ENCODE peak calls at places on chromosomes 16 and 17, in six cellular contexts. One of them, this sample, is unnamed.

GRCh38 chr16:53848277-53848942 is 144.5 kb downstream of the FTO start:
- DNase-seq in mammary epithelial cell: no peak
- DNase-seq in K562: no peak
- DNase-seq in fibroblast of lung: no peak
- DNase-seq in GM23248: no peak
- DNase-seq in Karpas-422: no peak
- DNase-seq in this sample: no peak

GRCh38 chr17:77611791-77612466 is 346.6 kb upstream of the TNRC6C start:
- DNase-seq in mammary epithelial cell: no peak
- DNase-seq in K562: no peak
- DNase-seq in fibroblast of lung: no peak
- DNase-seq in GM23248: no peak
- DNase-seq in Karpas-422: no peak
- DNase-seq in this sample: no peak

GRCh38 chr17:60610481-60610880 is 10.5 kb downstream of the PPM1D start:
- DNase-seq in mammary epithelial cell: no peak
- DNase-seq in K562: no peak
- DNase-seq in fibroblast of lung: peak; percentile 72
- DNase-seq in GM23248: no peak
- DNase-seq in Karpas-422: no peak
- DNase-seq in this sample: peak; percentile 51

GRCh38 chr17:80185968-80186367 is 16.1 kb downstream of the CARD14 start:
- DNase-seq in mammary epithelial cell: no peak
- DNase-seq in K562: no peak
- DNase-seq in fibroblast of lung: no peak
- DNase-seq in GM23248: no peak
- DNase-seq in Karpas-422: no peak
- DNase-seq in this sample: no peak

GRCh38 chr16:55039042-55039441 is 108.4 kb downstream of the IRX5 start:
- DNase-seq in mammary epithelial cell: no peak
- DNase-seq in K562: no peak
- DNase-seq in fibroblast of lung: no peak
- DNase-seq in GM23248: no peak
- DNase-seq in Karpas-422: no peak
- DNase-seq in this sample: no peak

GRCh38 chr17:76747716-76748360 is 9.9 kb downstream of the MFSD11 start:
- DNase-seq in mammary epithelial cell: no peak
- DNase-seq in K562: no peak
- DNase-seq in fibroblast of lung: no peak
- DNase-seq in GM23248: no peak
- DNase-seq in Karpas-422: peak; percentile 15
- DNase-seq in this sample: no peak

GRCh38 chr17:27339836-27340550 is 46.1 kb downstream of the WSB1 start:
- DNase-seq in mammary epithelial cell: peak; percentile 79
- DNase-seq in K562: peak; percentile 93
- DNase-seq in fibroblast of lung: no peak
- DNase-seq in GM23248: peak; percentile 46
- DNase-seq in Karpas-422: peak; percentile 65
- DNase-seq in this sample: no peak

GRCh38 chr16:52492789-52493357 is 54.1 kb downstream of the TOX3 start:
- DNase-seq in mammary epithelial cell: no peak
- DNase-seq in K562: no peak
- DNase-seq in fibroblast of lung: no peak
- DNase-seq in GM23248: no peak
- DNase-seq in Karpas-422: no peak
- DNase-seq in this sample: no peak

GRCh38 chr17:68906638-68907037 is 48.6 kb downstream of the ABCA8 start:
- DNase-seq in mammary epithelial cell: peak; percentile 9
- DNase-seq in K562: no peak
- DNase-seq in fibroblast of lung: peak; percentile 42
- DNase-seq in GM23248: peak; percentile 26
- DNase-seq in Karpas-422: peak; percentile 47
- DNase-seq in this sample: peak; percentile 16

GRCh38 chr17:7249830-7250229 is 1.7 kb downstream of the CTDNEP1 start:
- DNase-seq in mammary epithelial cell: no peak
- DNase-seq in K562: no peak
- DNase-seq in fibroblast of lung: no peak
- DNase-seq in GM23248: no peak
- DNase-seq in Karpas-422: peak; percentile 72
- DNase-seq in this sample: no peak

GRCh38 chr17:31869797-31870568 is 10.9 kb upstream of the COPRS start:
- DNase-seq in mammary epithelial cell: no peak
- DNase-seq in K562: no peak
- DNase-seq in fibroblast of lung: no peak
- DNase-seq in GM23248: peak; percentile 44
- DNase-seq in Karpas-422: peak; percentile 37
- DNase-seq in this sample: peak; percentile 9

GRCh38 chr17:76275382-76276068 is 10.4 kb downstream of the UBALD2 start:
- DNase-seq in mammary epithelial cell: no peak
- DNase-seq in K562: no peak
- DNase-seq in fibroblast of lung: no peak
- DNase-seq in GM23248: no peak
- DNase-seq in Karpas-422: no peak
- DNase-seq in this sample: no peak

GRCh38 chr17:72392056-72393010 is 271.5 kb downstream of the SOX9 start:
- DNase-seq in mammary epithelial cell: no peak
- DNase-seq in K562: no peak
- DNase-seq in fibroblast of lung: peak; percentile 88
- DNase-seq in GM23248: peak; percentile 89
- DNase-seq in Karpas-422: peak; percentile 97
- DNase-seq in this sample: peak; percentile 63

GRCh38 chr17:19897108-19897854 is 29.5 kb upstream of the ULK2 start:
- DNase-seq in mammary epithelial cell: peak; percentile 24
- DNase-seq in K562: no peak
- DNase-seq in fibroblast of lung: peak; percentile 38
- DNase-seq in GM23248: no peak
- DNase-seq in Karpas-422: no peak
- DNase-seq in this sample: peak; percentile 7

GRCh38 chr17:28493467-28493866 is 12.7 kb upstream of the FOXN1 start:
- DNase-seq in mammary epithelial cell: no peak
- DNase-seq in K562: no peak
- DNase-seq in fibroblast of lung: peak; percentile 82
- DNase-seq in GM23248: peak; percentile 63
- DNase-seq in Karpas-422: no peak
- DNase-seq in this sample: no peak

GRCh38 chr17:70661342-70662222 is 492.2 kb downstream of the KCNJ2 start:
- DNase-seq in mammary epithelial cell: no peak
- DNase-seq in K562: no peak
- DNase-seq in fibroblast of lung: peak; percentile 30
- DNase-seq in GM23248: peak; percentile 46
- DNase-seq in Karpas-422: no peak
- DNase-seq in this sample: no peak

GRCh38 chr17:66988069-66988798 is 23.7 kb downstream of the CACNG4 start:
- DNase-seq in mammary epithelial cell: no peak
- DNase-seq in K562: no peak
- DNase-seq in fibroblast of lung: no peak
- DNase-seq in GM23248: no peak
- DNase-seq in Karpas-422: no peak
- DNase-seq in this sample: no peak

GRCh38 chr17:68849673-68850260 is 105.4 kb downstream of the ABCA8 start:
- DNase-seq in mammary epithelial cell: peak; percentile 47
- DNase-seq in K562: no peak
- DNase-seq in fibroblast of lung: peak; percentile 5
- DNase-seq in GM23248: peak; percentile 10
- DNase-seq in Karpas-422: no peak
- DNase-seq in this sample: no peak

GRCh38 chr17:56832446-56832845 is 1.3 kb downstream of the C17orf67 start:
- DNase-seq in mammary epithelial cell: no peak
- DNase-seq in K562: no peak
- DNase-seq in fibroblast of lung: no peak
- DNase-seq in GM23248: peak; percentile 8
- DNase-seq in Karpas-422: no peak
- DNase-seq in this sample: no peak

GRCh38 chr17:56866076-56866475 is 32.1 kb downstream of the DGKE start:
- DNase-seq in mammary epithelial cell: no peak
- DNase-seq in K562: no peak
- DNase-seq in fibroblast of lung: no peak
- DNase-seq in GM23248: no peak
- DNase-seq in Karpas-422: no peak
- DNase-seq in this sample: no peak

GRCh38 chr16:55035037-55035436 is 104.4 kb downstream of the IRX5 start:
- DNase-seq in mammary epithelial cell: peak; percentile 25
- DNase-seq in K562: peak; percentile 54
- DNase-seq in fibroblast of lung: no peak
- DNase-seq in GM23248: peak; percentile 33
- DNase-seq in Karpas-422: peak; percentile 88
- DNase-seq in this sample: peak; percentile 18

GRCh38 chr16:67760206-67760605 is 41.1 kb upstream of the GFOD2 start:
- DNase-seq in mammary epithelial cell: no peak
- DNase-seq in K562: no peak
- DNase-seq in fibroblast of lung: no peak
- DNase-seq in GM23248: no peak
- DNase-seq in Karpas-422: no peak
- DNase-seq in this sample: no peak

GRCh38 chr16:75361936-75362335 is 71.4 kb downstream of the CFDP1 start:
- DNase-seq in mammary epithelial cell: no peak
- DNase-seq in K562: no peak
- DNase-seq in fibroblast of lung: no peak
- DNase-seq in GM23248: no peak
- DNase-seq in Karpas-422: no peak
- DNase-seq in this sample: no peak
- H3K4me3 ChIP-seq in mammary epithelial cell: no peak overlapping the region
- H3K4me3 ChIP-seq in K562: no peak overlapping the region
- H3K4me3 ChIP-seq in fibroblast of lung: no peak overlapping the region
- H3K4me3 ChIP-seq in GM23248: no peak overlapping the region
- H3K4me3 ChIP-seq in Karpas-422: no peak overlapping the region
- H3K4me3 ChIP-seq in this sample: no peak overlapping the region

DNA sequence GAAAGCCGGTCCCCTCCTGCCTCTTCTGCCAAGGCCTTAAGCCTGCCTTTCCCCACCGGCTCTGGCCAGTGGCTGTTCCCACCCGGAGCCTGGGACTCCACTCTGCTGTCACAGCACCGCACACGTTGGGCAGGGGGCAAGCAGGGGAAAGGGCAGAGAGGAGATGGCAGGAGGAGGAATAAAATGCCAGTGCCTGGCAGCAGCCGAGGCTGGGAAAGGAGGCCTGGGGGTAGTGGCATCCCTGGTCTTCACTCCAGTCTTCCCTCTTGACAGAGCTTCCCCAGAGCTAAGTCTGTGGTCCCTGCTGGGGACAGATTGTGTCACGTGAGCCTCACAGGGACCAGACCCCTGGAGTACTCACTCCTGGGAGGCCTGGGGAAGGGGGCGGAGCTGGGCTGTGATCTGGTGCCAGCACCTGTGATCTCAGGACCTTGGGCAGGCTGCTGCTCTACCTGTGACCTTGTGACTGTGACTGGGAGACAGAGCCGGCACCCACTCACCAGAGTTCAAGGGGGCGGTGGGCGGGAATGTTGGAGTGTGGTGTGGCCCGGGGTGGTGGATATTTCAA is 97.2 kb upstream of the GSE1 start:
- DNase-seq in mammary epithelial cell: no peak
- DNase-seq in K562: no peak
- DNase-seq in fibroblast of lung: no peak
- DNase-seq in GM23248: peak; percentile 26
- DNase-seq in Karpas-422: no peak
- DNase-seq in this sample: peak; percentile 27
- H3K9ac ChIP-seq in mammary epithelial cell: no peak overlapping the region
- H3K9ac ChIP-seq in K562: no peak overlapping the region
- H3K9ac ChIP-seq in fibroblast of lung: peak overlapping the region; percentile 44
- H3K9ac ChIP-seq in GM23248: peak overlapping the region; percentile 76
- H3K9ac ChIP-seq in Karpas-422: no peak overlapping the region
- H3K9ac ChIP-seq in this sample: peak overlapping the region; percentile 81

GRCh38 chr16:4318171-4318910 is 2.5 kb downstream of the GLIS2 start:
- DNase-seq in mammary epithelial cell: no peak
- DNase-seq in K562: no peak
- DNase-seq in fibroblast of lung: no peak
- DNase-seq in GM23248: no peak
- DNase-seq in Karpas-422: peak; percentile 39
- DNase-seq in this sample: peak; percentile 55
- H3K4me3 ChIP-seq in mammary epithelial cell: peak overlapping the region; percentile 64
- H3K4me3 ChIP-seq in K562: no peak overlapping the region
- H3K4me3 ChIP-seq in fibroblast of lung: peak overlapping the region; percentile 94
- H3K4me3 ChIP-seq in GM23248: peak overlapping the region; percentile 88
- H3K4me3 ChIP-seq in Karpas-422: no peak overlapping the region
- H3K4me3 ChIP-seq in this sample: peak overlapping the region; percentile 85

GRCh38 chr16:9072806-9073341 is 18.6 kb upstream of the HAPSTR1 start:
- DNase-seq in mammary epithelial cell: peak; percentile 93
- DNase-seq in K562: no peak
- DNase-seq in fibroblast of lung: peak; percentile 95
- DNase-seq in GM23248: peak; percentile 95
- DNase-seq in Karpas-422: no peak
- DNase-seq in this sample: peak; percentile 77
- H3K9ac ChIP-seq in mammary epithelial cell: peak overlapping the region; percentile 73
- H3K9ac ChIP-seq in K562: peak overlapping the region; percentile 57
- H3K9ac ChIP-seq in fibroblast of lung: no peak overlapping the region
- H3K9ac ChIP-seq in GM23248: peak overlapping the region; percentile 49
- H3K9ac ChIP-seq in Karpas-422: peak overlapping the region; percentile 6
- H3K9ac ChIP-seq in this sample: peak overlapping the region; percentile 19

This sample was measured in adipocyte.